ENCODE peak calls at places on chromosomes 16 and 17, in nine cellular contexts. J is A549, V is body of pancreas, T is tibial nerve, Z is suprapubic skin, Q is stomach, B is heart left ventricle, P is IMR-90, M is sigmoid colon. S is an unnamed sample. For H3K4me1, the result is how much of the 10 kb centered on the place peaks cover.

GRCh38 chr17:46154151-46154816 is 38.9 kb downstream of the KANSL1 start:
- DNase-seq in J (no peak), V (no peak), T (no peak), Z (no peak), Q (no peak), B (no peak), P (peak), M (no peak), S (no peak)

GRCh38 chr17:50443492-50444051 is 17.6 kb downstream of the ACSF2 start:
- DNase-seq in J (no peak), V (no peak), T (no peak), Z (no peak), Q (no peak), B (no peak), P (peak), M (no peak), S (peak)

GRCh38 chr16:59192551-59193199 is 458.6 kb upstream of the GOT2 start:
- DNase-seq in J (peak), V (no peak), T (peak), Z (no peak), Q (no peak), B (no peak), P (peak), M (no peak), S (no peak)

GRCh38 chr17:20095366-20096080 is 86.4 kb downstream of the SPECC1 start:
- DNase-seq in J (peak), V (peak), T (peak), Z (no peak), Q (peak), B (peak), P (peak), M (peak), S (no peak)

GRCh38 chr17:58515286-58515685 is 848 bp upstream of the MTMR4 start:
- DNase-seq in J (no peak), V (no peak), T (no peak), Z (no peak), Q (no peak), B (no peak), P (no peak), M (no peak), S (no peak)

GRCh38 chr16:47377156-47377555 is 83.7 kb downstream of the ITFG1 start:
- DNase-seq in J (peak), V (no peak), T (no peak), Z (no peak), Q (no peak), B (no peak), P (peak), M (no peak), S (no peak)

GRCh38 chr16:10942352-10943297 is at the start of gene DEXI:
- DNase-seq in J (peak), V (peak), T (peak), Z (peak), Q (peak), B (peak), P (peak), M (peak), S (peak)

GRCh38 chr16:84423416-84423837 is 55.1 kb downstream of the ATP2C2 start:
- DNase-seq in J (peak), V (no peak), T (no peak), Z (no peak), Q (no peak), B (no peak), P (peak), M (no peak), S (no peak)

GRCh38 chr17:8574687-8575086 is 55.8 kb downstream of the MYH10 start:
- DNase-seq in J (peak), V (no peak), T (no peak), Z (no peak), Q (no peak), B (no peak), P (no peak), M (no peak), S (no peak)

GRCh38 chr16:53899471-53899870 is 195.5 kb downstream of the FTO start:
- DNase-seq in J (no peak), V (no peak), T (no peak), Z (no peak), Q (no peak), B (no peak), P (no peak), M (no peak), S (no peak)

GRCh38 chr17:65181237-65182061 is 44.3 kb downstream of the RGS9 start:
- DNase-seq in J (no peak), V (no peak), T (no peak), Z (no peak), Q (no peak), B (no peak), P (no peak), M (no peak), S (no peak)

GRCh38 chr16:83768976-83769375 is 38.8 kb upstream of the HSBP1 start:
- DNase-seq in J (no peak), V (no peak), T (no peak), Z (no peak), Q (no peak), B (no peak), P (no peak), M (no peak), S (no peak)

GRCh38 chr16:29256501-29256981 is 150.0 kb downstream of the NPIPB11 start:
- DNase-seq in J (no peak), V (no peak), T (no peak), Z (no peak), Q (no peak), B (no peak), P (no peak), M (peak), S (no peak)

GRCh38 chr16:66740010-66740409 is 11.4 kb downstream of the DYNC1LI2 start:
- DNase-seq in J (peak), V (peak), T (no peak), Z (no peak), Q (no peak), B (no peak), P (peak), M (no peak), S (no peak)

GRCh38 chr17:78146881-78147280 is 696 bp downstream of the C17orf99 start:
- DNase-seq in J (no peak), V (no peak), T (no peak), Z (no peak), Q (no peak), B (no peak), P (no peak), M (no peak), S (no peak)

GRCh38 chr17:78144736-78145641 is 1.2 kb upstream of the C17orf99 start:
- DNase-seq in J (peak), V (peak), T (no peak), Z (peak), Q (peak), B (no peak), P (no peak), M (peak), S (no peak)

GRCh38 chr17:78148286-78149016 is 2.3 kb downstream of the C17orf99 start:
- DNase-seq in J (no peak), V (no peak), T (no peak), Z (no peak), Q (no peak), B (no peak), P (no peak), M (no peak), S (no peak)

GRCh38 chr17:78146471-78146869 is 285 bp downstream of the C17orf99 start:
- DNase-seq in J (no peak), V (no peak), T (no peak), Z (no peak), Q (no peak), B (no peak), P (no peak), M (no peak), S (no peak)

GRCh38 chr17:78147315-78147998 is 1.3 kb downstream of the C17orf99 start:
- DNase-seq in J (no peak), V (peak), T (no peak), Z (no peak), Q (peak), B (no peak), P (no peak), M (no peak), S (peak)
- H3K4me1 ChIP-seq in J (half or more), V (half or more), T (half or more), Z (half or more), Q (under half), B (under half), P (under half), M (under half), S (under half)

DNA sequence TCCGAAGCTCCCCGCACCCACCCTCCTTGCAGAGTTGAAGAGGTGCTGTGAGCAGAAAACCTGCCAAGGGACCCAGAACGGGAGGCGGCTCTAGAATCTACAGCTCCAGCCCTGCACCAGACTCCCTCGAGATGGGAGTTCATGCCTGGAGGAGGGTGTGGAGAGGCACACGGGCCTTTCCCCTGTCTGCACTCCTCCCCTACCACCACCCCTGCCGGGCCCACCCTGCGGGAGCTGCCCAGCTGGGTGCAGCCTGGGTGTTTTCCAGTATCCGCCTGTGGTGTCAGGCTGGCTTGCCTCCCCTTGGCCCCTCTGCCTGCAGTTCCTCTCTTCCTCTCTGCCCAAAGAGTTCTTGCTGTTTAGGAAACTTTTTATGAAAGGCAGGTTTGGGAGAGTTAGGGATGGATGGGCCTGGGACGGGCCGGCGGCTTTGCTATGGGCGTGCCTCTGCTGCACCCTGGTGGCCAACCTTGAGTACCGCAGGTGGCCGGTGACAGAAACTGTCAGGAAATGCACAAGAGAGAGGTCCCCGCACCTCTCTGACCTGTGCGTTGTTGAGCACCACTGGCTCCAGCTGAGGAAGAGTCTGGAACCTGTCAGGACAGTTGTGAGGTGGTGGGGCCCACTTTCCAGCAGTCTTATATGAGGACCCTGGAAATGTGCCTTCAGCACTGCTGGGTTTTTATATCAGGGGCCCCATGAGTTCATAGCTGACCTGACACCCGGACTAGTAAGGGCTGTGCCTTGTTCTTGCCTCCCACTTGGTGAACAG is 354.1 kb downstream of the SEC14L1 start:
- DNase-seq in J (peak), V (peak), T (peak), Z (peak), Q (peak), B (peak), P (peak), M (peak), S (peak)
- TF ChIP-seq POLR2A in J (no peak), V (no peak), T (no peak), Z (no peak), Q (no peak), B (no peak), P (no peak), M (no peak), S (no peak)

DNA sequence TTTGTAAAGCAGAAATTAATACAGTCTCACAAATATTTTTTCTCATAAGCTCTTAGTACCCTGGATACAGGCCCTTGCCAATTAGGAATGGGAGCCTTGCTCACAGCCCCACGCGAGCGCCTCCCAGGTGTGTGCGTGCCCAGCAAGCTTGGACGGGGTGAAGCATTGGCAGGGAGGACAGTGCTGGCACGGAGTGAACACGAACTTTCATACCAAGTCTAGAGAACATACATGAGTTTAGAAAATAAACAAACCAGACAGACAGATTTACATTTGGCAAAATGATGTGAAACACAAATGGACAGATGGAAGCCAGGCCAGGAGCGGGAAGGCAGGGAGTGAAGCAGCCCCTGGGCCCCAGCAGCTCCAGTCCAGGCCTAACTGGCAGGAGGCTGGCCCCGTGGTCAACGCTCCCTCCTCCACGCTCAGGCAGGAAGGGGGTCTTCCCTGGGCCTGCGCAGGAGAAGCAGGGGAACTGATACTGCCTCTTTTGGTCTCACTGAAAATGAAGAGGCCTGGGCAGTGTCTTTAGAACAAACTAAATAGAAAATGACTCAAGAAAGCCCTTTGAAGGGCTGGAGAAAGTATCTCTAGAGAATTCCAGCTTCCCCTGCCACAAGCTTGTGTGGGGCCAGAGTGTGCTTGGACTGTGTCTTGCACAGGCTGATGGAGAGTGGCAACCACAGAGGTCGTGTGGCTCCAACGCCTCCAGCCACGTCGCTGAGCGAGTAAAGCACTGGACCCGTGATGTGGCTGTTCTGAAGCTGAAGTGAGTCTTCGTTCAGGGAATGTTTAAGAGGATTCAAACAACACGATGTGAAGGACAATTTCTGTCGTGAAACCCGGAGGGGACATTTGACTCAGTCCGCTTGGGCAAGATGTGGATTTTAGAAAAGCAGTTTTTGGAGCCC is 9.9 kb upstream of the FOXJ1 start:
- DNase-seq in J (no peak), V (no peak), T (no peak), Z (peak), Q (no peak), B (peak), P (no peak), M (no peak), S (no peak)
- H3K27ac ChIP-seq in J (no peak), V (no peak), T (no peak), Z (no peak), Q (no peak), B (no peak), P (no peak), M (peak), S (no peak)

DNA sequence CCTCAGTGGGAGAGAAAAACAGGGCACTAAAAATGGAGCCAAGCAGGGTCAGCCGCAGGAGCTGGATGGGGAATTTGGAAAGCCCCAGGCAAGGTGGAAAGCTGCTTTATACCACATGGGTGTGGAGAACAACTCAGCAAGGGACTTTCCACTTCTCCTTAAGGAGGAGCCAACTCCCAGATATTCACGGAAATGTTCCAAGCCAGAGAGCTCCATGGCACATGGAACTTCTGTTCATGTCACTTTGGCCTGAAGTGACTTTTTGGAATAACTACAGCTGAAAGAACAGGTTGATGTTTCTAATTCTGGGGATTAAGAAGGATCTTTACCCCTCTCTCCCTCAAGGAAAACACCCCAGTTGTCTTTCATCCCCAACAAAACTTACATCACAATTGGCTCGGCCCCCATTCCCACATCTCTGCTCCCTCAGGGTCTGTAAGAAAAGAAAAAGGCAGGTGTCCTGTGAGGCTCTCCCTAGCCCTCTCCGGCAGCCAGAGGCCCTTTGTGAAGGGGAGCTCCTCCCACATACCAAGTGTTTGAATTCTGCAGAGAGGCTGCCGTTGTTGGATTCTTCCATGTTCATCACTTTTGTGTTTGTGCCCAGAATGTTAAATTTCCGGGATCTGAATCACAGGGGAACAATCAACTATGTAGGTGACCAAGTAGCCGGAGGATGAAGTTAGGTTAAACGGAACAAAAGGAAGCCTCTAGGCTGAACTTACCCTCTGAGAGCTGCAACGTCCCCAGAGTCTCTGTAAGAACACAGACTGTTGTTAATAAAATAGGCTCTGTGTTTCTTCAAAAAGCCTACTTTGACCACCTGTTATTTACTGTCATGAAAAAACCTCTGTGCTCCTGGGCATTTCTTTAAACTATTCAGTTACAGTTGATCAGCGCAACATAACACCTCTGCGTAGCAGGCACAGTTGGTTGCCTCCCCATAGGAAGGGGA is 41.0 kb downstream of the STAT5A start:
- DNase-seq in J (peak), V (peak), T (no peak), Z (no peak), Q (no peak), B (no peak), P (peak), M (no peak), S (no peak)
- H3K4me1 ChIP-seq in J (half or more), V (under half), T (under half), Z (under half), Q (under half), B (under half), P (under half), M (under half), S (under half)

DNA sequence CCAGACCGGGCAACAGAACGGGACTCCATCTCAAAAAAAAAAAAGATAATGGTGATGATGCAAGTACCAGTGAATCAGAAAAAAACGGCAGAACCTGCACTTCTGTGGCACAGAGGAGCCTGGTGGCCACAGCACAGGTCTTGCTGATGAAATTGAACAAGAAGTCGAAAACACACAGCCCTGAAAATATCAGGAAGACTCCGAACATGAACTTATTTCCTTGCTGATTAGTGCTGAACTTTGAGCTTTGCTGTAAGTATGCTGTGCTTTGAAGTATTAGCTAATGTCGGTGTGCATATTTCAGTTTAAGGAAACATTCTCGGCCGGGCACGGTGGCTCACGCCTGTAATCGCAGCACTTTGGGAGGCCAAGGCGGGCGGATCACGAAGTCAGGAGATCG is 10.9 kb upstream of the MYO15B start:
- DNase-seq in J (no peak), V (no peak), T (no peak), Z (no peak), Q (peak), B (no peak), P (no peak), M (no peak), S (no peak)
- TF ChIP-seq POLR2A in J (no peak), V (no peak), T (no peak), Z (no peak), Q (no peak), B (no peak), P (no peak), M (no peak), S (no peak)